ENCODE peak calls at places on chromosomes 1 and 21, in seven cellular contexts. V, G, X, A, C, Z and D are unnamed samples.

GRCh38 chr21:38067086-38067739 is 151.0 kb upstream of the KCNJ6 start:
- DNase-seq in V (no peak), G (no peak), X (no peak), A (no peak), C (no peak), Z (no peak), D (no peak)

GRCh38 chr21:41640756-41641509 is 125.9 kb downstream of the RIPK4 start:
- DNase-seq in V (no peak), G (no peak), X (no peak), A (no peak), C (peak; percentile 31), Z (peak; percentile 80), D (no peak)

GRCh38 chr1:65068202-65069011 is 79.6 kb upstream of the AK4 start:
- DNase-seq in V (peak; percentile 41), G (no peak), X (no peak), A (no peak), C (no peak), Z (no peak), D (no peak)

GRCh38 chr1:198663996-198664789 is 25.4 kb downstream of the PTPRC start:
- DNase-seq in V (no peak), G (no peak), X (no peak), A (no peak), C (no peak), Z (no peak), D (no peak)

GRCh38 chr1:67853704-67854103 is 20.4 kb upstream of the GNG12 start:
- DNase-seq in V (no peak), G (peak; percentile 95), X (no peak), A (peak; percentile 35), C (no peak), Z (no peak), D (peak; percentile 36)

GRCh38 chr1:230323686-230324085 is 102.4 kb downstream of the PGBD5 start:
- DNase-seq in V (no peak), G (no peak), X (no peak), A (no peak), C (peak; percentile 61), Z (no peak), D (no peak)

GRCh38 chr1:76868916-76869315 is 1.6 kb downstream of the ST6GALNAC5 start:
- DNase-seq in V (no peak), G (no peak), X (no peak), A (no peak), C (no peak), Z (no peak), D (no peak)

GRCh38 chr1:7174980-7175379 is 389.7 kb downstream of the CAMTA1 start:
- DNase-seq in V (no peak), G (no peak), X (no peak), A (no peak), C (no peak), Z (no peak), D (no peak)